ENCODE peak calls at places on chromosomes 12 and 14, in ten cellular contexts. One of them, this sample, is unnamed.

GRCh38 chr14:61973981-61974380 is 211.8 kb downstream of the SNAPC1 start:
- DNase-seq in heart left ventricle: no peak
- DNase-seq in astrocyte of the spinal cord: peak
- DNase-seq in fibroblast of pulmonary artery: peak
- DNase-seq in sigmoid colon: no peak
- DNase-seq in endothelial cell of umbilical vein: no peak
- DNase-seq in BJ: no peak
- DNase-seq in uterus: no peak
- DNase-seq in brain microvascular endothelial cell: peak
- DNase-seq in stomach: no peak
- DNase-seq in this sample: peak

GRCh38 chr14:78848234-78848820 is 678.2 kb downstream of the NRXN3 start:
- DNase-seq in heart left ventricle: no peak
- DNase-seq in astrocyte of the spinal cord: peak
- DNase-seq in fibroblast of pulmonary artery: peak
- DNase-seq in sigmoid colon: no peak
- DNase-seq in endothelial cell of umbilical vein: peak
- DNase-seq in BJ: no peak
- DNase-seq in uterus: no peak
- DNase-seq in brain microvascular endothelial cell: peak
- DNase-seq in stomach: peak
- DNase-seq in this sample: peak

GRCh38 chr12:22042981-22043669 is 2.9 kb upstream of the CMAS start:
- DNase-seq in heart left ventricle: no peak
- DNase-seq in astrocyte of the spinal cord: peak
- DNase-seq in fibroblast of pulmonary artery: peak
- DNase-seq in sigmoid colon: no peak
- DNase-seq in endothelial cell of umbilical vein: no peak
- DNase-seq in BJ: no peak
- DNase-seq in uterus: no peak
- DNase-seq in brain microvascular endothelial cell: peak
- DNase-seq in stomach: no peak
- DNase-seq in this sample: peak

GRCh38 chr14:91774138-91775096 is 42.5 kb upstream of the CATSPERB start:
- DNase-seq in heart left ventricle: no peak
- DNase-seq in astrocyte of the spinal cord: no peak
- DNase-seq in fibroblast of pulmonary artery: no peak
- DNase-seq in sigmoid colon: no peak
- DNase-seq in endothelial cell of umbilical vein: no peak
- DNase-seq in BJ: no peak
- DNase-seq in uterus: no peak
- DNase-seq in brain microvascular endothelial cell: no peak
- DNase-seq in stomach: no peak
- DNase-seq in this sample: no peak

GRCh38 chr12:56212360-56212759 is 9.4 kb downstream of the RNF41 start:
- DNase-seq in heart left ventricle: no peak
- DNase-seq in astrocyte of the spinal cord: no peak
- DNase-seq in fibroblast of pulmonary artery: no peak
- DNase-seq in sigmoid colon: no peak
- DNase-seq in endothelial cell of umbilical vein: no peak
- DNase-seq in BJ: no peak
- DNase-seq in uterus: no peak
- DNase-seq in brain microvascular endothelial cell: no peak
- DNase-seq in stomach: no peak
- DNase-seq in this sample: no peak

GRCh38 chr14:28766505-28767238 is at the start of gene FOXG1:
- DNase-seq in heart left ventricle: no peak
- DNase-seq in astrocyte of the spinal cord: peak
- DNase-seq in fibroblast of pulmonary artery: peak
- DNase-seq in sigmoid colon: no peak
- DNase-seq in endothelial cell of umbilical vein: no peak
- DNase-seq in BJ: no peak
- DNase-seq in uterus: no peak
- DNase-seq in brain microvascular endothelial cell: no peak
- DNase-seq in stomach: no peak
- DNase-seq in this sample: no peak

GRCh38 chr14:86942939-86943338 is 1050.0 kb downstream of the GALC start:
- DNase-seq in heart left ventricle: no peak
- DNase-seq in astrocyte of the spinal cord: no peak
- DNase-seq in fibroblast of pulmonary artery: no peak
- DNase-seq in sigmoid colon: no peak
- DNase-seq in endothelial cell of umbilical vein: no peak
- DNase-seq in BJ: no peak
- DNase-seq in uterus: no peak
- DNase-seq in brain microvascular endothelial cell: no peak
- DNase-seq in stomach: no peak
- DNase-seq in this sample: no peak

GRCh38 chr12:56146492-56147460 is 5.6 kb upstream of the MYL6B start:
- DNase-seq in heart left ventricle: peak
- DNase-seq in astrocyte of the spinal cord: no peak
- DNase-seq in fibroblast of pulmonary artery: no peak
- DNase-seq in sigmoid colon: no peak
- DNase-seq in endothelial cell of umbilical vein: peak
- DNase-seq in BJ: no peak
- DNase-seq in uterus: no peak
- DNase-seq in brain microvascular endothelial cell: no peak
- DNase-seq in stomach: no peak
- DNase-seq in this sample: peak

GRCh38 chr14:104363891-104364760 is 215.4 kb upstream of the C14orf180 start:
- DNase-seq in heart left ventricle: peak
- DNase-seq in astrocyte of the spinal cord: no peak
- DNase-seq in fibroblast of pulmonary artery: no peak
- DNase-seq in sigmoid colon: peak
- DNase-seq in endothelial cell of umbilical vein: no peak
- DNase-seq in BJ: no peak
- DNase-seq in uterus: no peak
- DNase-seq in brain microvascular endothelial cell: no peak
- DNase-seq in stomach: peak
- DNase-seq in this sample: no peak

GRCh38 chr14:73811164-73811503 is 40.5 kb upstream of the PTGR2 start:
- DNase-seq in heart left ventricle: no peak
- DNase-seq in astrocyte of the spinal cord: no peak
- DNase-seq in fibroblast of pulmonary artery: no peak
- DNase-seq in sigmoid colon: no peak
- DNase-seq in endothelial cell of umbilical vein: no peak
- DNase-seq in BJ: no peak
- DNase-seq in uterus: no peak
- DNase-seq in brain microvascular endothelial cell: no peak
- DNase-seq in stomach: no peak
- DNase-seq in this sample: no peak

GRCh38 chr12:14937689-14938088 is 648 bp downstream of the ERP27 start:
- DNase-seq in heart left ventricle: no peak
- DNase-seq in astrocyte of the spinal cord: no peak
- DNase-seq in fibroblast of pulmonary artery: no peak
- DNase-seq in sigmoid colon: no peak
- DNase-seq in endothelial cell of umbilical vein: no peak
- DNase-seq in BJ: no peak
- DNase-seq in uterus: no peak
- DNase-seq in brain microvascular endothelial cell: no peak
- DNase-seq in stomach: no peak
- DNase-seq in this sample: peak

GRCh38 chr14:100424504-100425453 is 101.6 kb downstream of the SLC25A47 start:
- DNase-seq in heart left ventricle: no peak
- DNase-seq in astrocyte of the spinal cord: no peak
- DNase-seq in fibroblast of pulmonary artery: no peak
- DNase-seq in sigmoid colon: peak
- DNase-seq in endothelial cell of umbilical vein: no peak
- DNase-seq in BJ: no peak
- DNase-seq in uterus: no peak
- DNase-seq in brain microvascular endothelial cell: no peak
- DNase-seq in stomach: no peak
- DNase-seq in this sample: peak

GRCh38 chr12:132610051-132610759 is at the start of gene LRCOL1:
- DNase-seq in heart left ventricle: peak
- DNase-seq in astrocyte of the spinal cord: peak
- DNase-seq in fibroblast of pulmonary artery: peak
- DNase-seq in sigmoid colon: no peak
- DNase-seq in endothelial cell of umbilical vein: peak
- DNase-seq in BJ: no peak
- DNase-seq in uterus: no peak
- DNase-seq in brain microvascular endothelial cell: peak
- DNase-seq in stomach: no peak
- DNase-seq in this sample: no peak

GRCh38 chr12:57309420-57309819 is 58.4 kb upstream of the STAC3 start:
- DNase-seq in heart left ventricle: no peak
- DNase-seq in astrocyte of the spinal cord: peak
- DNase-seq in fibroblast of pulmonary artery: peak
- DNase-seq in sigmoid colon: no peak
- DNase-seq in endothelial cell of umbilical vein: peak
- DNase-seq in BJ: peak
- DNase-seq in uterus: no peak
- DNase-seq in brain microvascular endothelial cell: no peak
- DNase-seq in stomach: no peak
- DNase-seq in this sample: peak

GRCh38 chr12:21248679-21249078 is 86.0 kb downstream of the SLCO1A2 start:
- DNase-seq in heart left ventricle: no peak
- DNase-seq in astrocyte of the spinal cord: peak
- DNase-seq in fibroblast of pulmonary artery: peak
- DNase-seq in sigmoid colon: no peak
- DNase-seq in endothelial cell of umbilical vein: peak
- DNase-seq in BJ: no peak
- DNase-seq in uterus: no peak
- DNase-seq in brain microvascular endothelial cell: no peak
- DNase-seq in stomach: no peak
- DNase-seq in this sample: peak

GRCh38 chr12:70364695-70365397 is 1.2 kb upstream of the KCNMB4 start:
- DNase-seq in heart left ventricle: no peak
- DNase-seq in astrocyte of the spinal cord: no peak
- DNase-seq in fibroblast of pulmonary artery: no peak
- DNase-seq in sigmoid colon: no peak
- DNase-seq in endothelial cell of umbilical vein: peak
- DNase-seq in BJ: no peak
- DNase-seq in uterus: no peak
- DNase-seq in brain microvascular endothelial cell: no peak
- DNase-seq in stomach: no peak
- DNase-seq in this sample: no peak

DNA sequence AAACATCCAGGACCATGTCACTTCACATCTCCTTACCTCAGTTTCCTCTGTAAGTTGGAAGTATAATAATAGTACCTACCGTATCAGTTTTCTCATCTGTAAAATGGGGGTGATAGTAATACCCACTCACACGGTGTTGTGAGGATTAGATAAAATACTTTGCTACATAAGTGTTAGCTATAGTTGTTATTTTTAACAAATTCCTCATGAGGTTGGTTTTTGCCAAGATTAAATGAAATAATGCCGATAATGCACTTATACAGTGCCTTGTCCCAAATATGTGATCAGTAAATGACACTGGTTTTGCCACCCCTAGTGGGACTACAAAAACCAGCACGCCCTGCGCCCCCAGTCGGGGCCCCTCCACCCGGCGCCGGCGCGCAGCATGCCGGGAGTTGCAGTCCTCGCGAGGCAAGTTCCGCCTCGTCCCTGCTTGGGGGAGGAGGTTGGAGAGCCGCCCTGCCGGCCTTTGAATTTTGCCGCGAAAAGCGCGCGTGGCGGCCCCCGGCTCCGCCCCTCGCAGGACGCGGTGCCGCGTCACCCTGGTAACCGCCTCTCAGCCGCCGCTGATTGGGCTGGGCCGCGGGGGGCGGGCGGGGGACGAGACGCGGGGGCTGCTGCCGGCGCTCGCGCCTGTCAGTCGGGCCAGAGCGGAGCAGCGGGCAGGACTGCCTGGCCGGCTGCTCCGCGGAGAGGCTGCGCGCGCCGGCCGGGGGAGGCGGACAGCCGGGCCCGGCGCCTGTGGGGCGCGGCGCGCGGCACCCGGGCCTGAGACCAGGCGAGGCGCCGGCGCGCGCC is at the start of gene FAM222A:
- DNase-seq in heart left ventricle: peak
- DNase-seq in astrocyte of the spinal cord: peak
- DNase-seq in fibroblast of pulmonary artery: peak
- DNase-seq in sigmoid colon: peak
- DNase-seq in endothelial cell of umbilical vein: peak
- DNase-seq in BJ: peak
- DNase-seq in uterus: peak
- DNase-seq in brain microvascular endothelial cell: peak
- DNase-seq in stomach: peak
- DNase-seq in this sample: peak
- TF ChIP-seq CTCF in heart left ventricle: peak
- TF ChIP-seq CTCF in astrocyte of the spinal cord: no peak
- TF ChIP-seq CTCF in fibroblast of pulmonary artery: no peak
- TF ChIP-seq CTCF in sigmoid colon: no peak
- TF ChIP-seq CTCF in endothelial cell of umbilical vein: no peak
- TF ChIP-seq CTCF in BJ: peak
- TF ChIP-seq CTCF in uterus: peak
- TF ChIP-seq CTCF in brain microvascular endothelial cell: peak
- TF ChIP-seq CTCF in stomach: peak
- TF ChIP-seq CTCF in this sample: no peak

GRCh38 chr14:90109858-90110257 is 48.1 kb downstream of the KCNK13 start:
- DNase-seq in heart left ventricle: no peak
- DNase-seq in astrocyte of the spinal cord: no peak
- DNase-seq in fibroblast of pulmonary artery: no peak
- DNase-seq in sigmoid colon: no peak
- DNase-seq in endothelial cell of umbilical vein: no peak
- DNase-seq in BJ: no peak
- DNase-seq in uterus: no peak
- DNase-seq in brain microvascular endothelial cell: no peak
- DNase-seq in stomach: no peak
- DNase-seq in this sample: peak
- TF ChIP-seq CTCF in heart left ventricle: no peak
- TF ChIP-seq CTCF in astrocyte of the spinal cord: peak
- TF ChIP-seq CTCF in fibroblast of pulmonary artery: peak
- TF ChIP-seq CTCF in sigmoid colon: no peak
- TF ChIP-seq CTCF in endothelial cell of umbilical vein: peak
- TF ChIP-seq CTCF in BJ: no peak
- TF ChIP-seq CTCF in uterus: no peak
- TF ChIP-seq CTCF in brain microvascular endothelial cell: peak
- TF ChIP-seq CTCF in stomach: no peak
- TF ChIP-seq CTCF in this sample: peak

GRCh38 chr12:49707812-49708147 is 575 bp upstream of the FMNL3 start:
- DNase-seq in heart left ventricle: no peak
- DNase-seq in astrocyte of the spinal cord: no peak
- DNase-seq in fibroblast of pulmonary artery: no peak
- DNase-seq in sigmoid colon: no peak
- DNase-seq in endothelial cell of umbilical vein: no peak
- DNase-seq in BJ: no peak
- DNase-seq in uterus: no peak
- DNase-seq in brain microvascular endothelial cell: no peak
- DNase-seq in stomach: no peak
- DNase-seq in this sample: no peak
- TF ChIP-seq CTCF in heart left ventricle: no peak
- TF ChIP-seq CTCF in astrocyte of the spinal cord: no peak
- TF ChIP-seq CTCF in fibroblast of pulmonary artery: no peak
- TF ChIP-seq CTCF in sigmoid colon: no peak
- TF ChIP-seq CTCF in endothelial cell of umbilical vein: no peak
- TF ChIP-seq CTCF in BJ: no peak
- TF ChIP-seq CTCF in uterus: no peak
- TF ChIP-seq CTCF in brain microvascular endothelial cell: no peak
- TF ChIP-seq CTCF in stomach: no peak
- TF ChIP-seq CTCF in this sample: no peak

DNA sequence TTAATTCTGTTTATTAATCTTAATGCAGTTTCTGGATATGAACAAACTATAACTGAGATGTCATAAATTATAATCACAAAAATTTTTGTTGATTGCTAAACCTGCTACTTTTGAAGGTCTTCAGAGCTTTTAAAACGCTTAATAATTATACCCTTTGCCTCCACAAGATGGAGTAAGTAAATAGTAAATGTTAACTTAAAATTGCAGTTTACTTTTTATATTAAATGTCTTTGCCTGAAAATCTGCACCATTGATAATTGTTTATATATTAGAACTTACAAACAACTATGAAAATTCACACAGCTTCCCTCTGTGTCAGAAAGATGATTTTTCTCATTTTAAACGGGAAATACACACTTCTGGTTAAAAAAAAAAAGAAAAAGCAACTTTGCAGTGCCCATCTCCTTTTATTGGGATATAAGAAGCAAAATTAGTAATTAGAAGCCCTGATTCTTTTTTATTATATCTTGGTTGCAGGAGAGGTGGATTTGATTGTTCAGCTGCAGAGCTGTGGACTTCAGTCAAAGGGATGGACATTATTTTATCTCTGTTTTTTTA is 35.6 kb downstream of the SCFD1 start:
- DNase-seq in heart left ventricle: no peak
- DNase-seq in astrocyte of the spinal cord: peak
- DNase-seq in fibroblast of pulmonary artery: peak
- DNase-seq in sigmoid colon: no peak
- DNase-seq in endothelial cell of umbilical vein: peak
- DNase-seq in BJ: no peak
- DNase-seq in uterus: no peak
- DNase-seq in brain microvascular endothelial cell: no peak
- DNase-seq in stomach: no peak
- DNase-seq in this sample: peak
- TF ChIP-seq CTCF in heart left ventricle: no peak
- TF ChIP-seq CTCF in astrocyte of the spinal cord: peak
- TF ChIP-seq CTCF in fibroblast of pulmonary artery: peak
- TF ChIP-seq CTCF in sigmoid colon: no peak
- TF ChIP-seq CTCF in endothelial cell of umbilical vein: peak
- TF ChIP-seq CTCF in BJ: peak
- TF ChIP-seq CTCF in uterus: peak
- TF ChIP-seq CTCF in brain microvascular endothelial cell: peak
- TF ChIP-seq CTCF in stomach: peak
- TF ChIP-seq CTCF in this sample: peak